ENCODE peak calls at places on chromosome 12, in four cellular contexts. A, P, T and B are unnamed samples.

GRCh38 chr12:88805692-88806091 is 225.4 kb upstream of the KITLG start:
- DNase-seq in A (no peak), P (no peak), T (no peak), B (no peak)

GRCh38 chr12:18139989-18140596 is 50.1 kb upstream of the RERGL start:
- DNase-seq in A (no peak), P (peak), T (no peak), B (peak)

GRCh38 chr12:48958049-48958388 is 732 bp upstream of the ARF3 start:
- DNase-seq in A (no peak), P (no peak), T (no peak), B (no peak)

GRCh38 chr12:1670815-1671268 is 20.0 kb upstream of the ADIPOR2 start:
- DNase-seq in A (peak), P (no peak), T (no peak), B (no peak)

GRCh38 chr12:102811125-102811737 is 105.8 kb downstream of the PAH start:
- DNase-seq in A (peak), P (peak), T (peak), B (peak)

GRCh38 chr12:57309420-57309819 is 58.4 kb upstream of the STAC3 start:
- DNase-seq in A (no peak), P (no peak), T (no peak), B (no peak)

GRCh38 chr12:607541-608001 is 55.7 kb downstream of the NINJ2 start:
- DNase-seq in A (no peak), P (no peak), T (no peak), B (no peak)

GRCh38 chr12:55687746-55688145 is 20.0 kb downstream of the ITGA7 start:
- DNase-seq in A (no peak), P (no peak), T (no peak), B (no peak)

GRCh38 chr12:46524778-46525177 is 152.2 kb upstream of the SLC38A2 start:
- DNase-seq in A (no peak), P (no peak), T (no peak), B (no peak)

GRCh38 chr12:34398366-34398705 is 376.0 kb downstream of the ALG10 start:
- DNase-seq in A (peak), P (no peak), T (no peak), B (no peak)

GRCh38 chr12:31914927-31915326 is 44.3 kb upstream of the RESF1 start:
- DNase-seq in A (no peak), P (no peak), T (no peak), B (no peak)

GRCh38 chr12:7161327-7161726 is 28.2 kb upstream of the PEX5 start:
- DNase-seq in A (no peak), P (no peak), T (no peak), B (no peak)

GRCh38 chr12:6049587-6049986 is 74.9 kb downstream of the VWF start:
- DNase-seq in A (no peak), P (no peak), T (no peak), B (no peak)

GRCh38 chr12:84305144-84305543 is 607.5 kb downstream of the SLC6A15 start:
- DNase-seq in A (no peak), P (no peak), T (no peak), B (no peak)

GRCh38 chr12:52523825-52524224 is 3.6 kb upstream of the KRT5 start:
- DNase-seq in A (peak), P (no peak), T (no peak), B (no peak)

GRCh38 chr12:123479442-123480180 is 21.7 kb downstream of the SNRNP35 start:
- DNase-seq in A (no peak), P (no peak), T (no peak), B (no peak)

GRCh38 chr12:5733136-5733755 is 211.8 kb downstream of the ANO2 start:
- DNase-seq in A (no peak), P (no peak), T (no peak), B (no peak)

GRCh38 chr12:53468286-53468685 is 16.4 kb downstream of the PCBP2 start:
- DNase-seq in A (no peak), P (no peak), T (no peak), B (no peak)

GRCh38 chr12:49188205-49188915 is 520 bp downstream of the TUBA1A start:
- DNase-seq in A (no peak), P (peak), T (peak), B (peak)

GRCh38 chr12:4506870-4507269 is 31.8 kb upstream of the RAD51AP1 start:
- DNase-seq in A (no peak), P (no peak), T (no peak), B (no peak)

GRCh38 chr12:70334742-70335141 is 31.3 kb upstream of the KCNMB4 start:
- DNase-seq in A (no peak), P (no peak), T (no peak), B (no peak)

GRCh38 chr12:132710062-132710421 is 600 bp upstream of the PGAM5 start:
- DNase-seq in A (no peak), P (no peak), T (no peak), B (no peak)

GRCh38 chr12:54016478-54016964 is 7.7 kb downstream of the HOXC8 start:
- DNase-seq in A (no peak), P (no peak), T (no peak), B (no peak)

GRCh38 chr12:57101892-57102695 is 9.1 kb downstream of the STAT6 start:
- DNase-seq in A (no peak), P (peak), T (no peak), B (peak)

GRCh38 chr12:42779186-42779859 is 189.8 kb upstream of the PRICKLE1 start:
- DNase-seq in A (no peak), P (no peak), T (no peak), B (no peak)

GRCh38 chr12:13124661-13125505 is 21.4 kb upstream of the GSG1 start:
- DNase-seq in A (no peak), P (no peak), T (no peak), B (no peak)

GRCh38 chr12:42789808-42790760 is 200.5 kb upstream of the PRICKLE1 start:
- DNase-seq in A (no peak), P (no peak), T (peak), B (no peak)

GRCh38 chr12:57153420-57153997 is 6.1 kb upstream of the LRP1-AS start:
- DNase-seq in A (no peak), P (no peak), T (no peak), B (no peak)

GRCh38 chr12:69415471-69416275 is 54.5 kb upstream of the FRS2 start:
- DNase-seq in A (peak), P (peak), T (peak), B (peak)

GRCh38 chr12:4228122-4228580 is 45.4 kb upstream of the CCND2 start:
- DNase-seq in A (peak), P (no peak), T (no peak), B (no peak)

GRCh38 chr12:10184261-10184843 is 5.5 kb downstream of the TMEM52B start:
- DNase-seq in A (no peak), P (no peak), T (no peak), B (no peak)

GRCh38 chr12:41514907-41515306 is 326.8 kb downstream of the PDZRN4 start:
- DNase-seq in A (no peak), P (no peak), T (peak), B (no peak)
- TF ChIP-seq FOSL1 in A (no peak), P (no peak), T (no peak), B (no peak)

DNA sequence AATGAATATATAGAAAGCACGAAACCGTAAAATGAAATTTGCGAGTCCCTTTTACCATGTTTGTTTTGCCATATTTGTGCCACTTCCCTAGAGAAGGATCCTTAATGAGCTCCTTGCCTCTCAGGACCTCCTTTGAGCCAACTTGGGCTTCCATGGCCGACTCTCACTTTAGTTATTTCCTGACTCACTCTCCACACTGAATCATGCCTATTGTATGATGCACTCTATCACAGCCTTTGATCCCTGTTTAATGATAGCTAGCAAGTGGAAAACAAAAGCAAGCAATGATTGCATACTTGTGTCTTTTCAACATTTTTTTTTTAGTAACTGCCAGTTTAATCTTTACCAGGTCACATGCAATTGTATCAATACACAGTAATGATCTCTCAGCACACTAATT is 153.2 kb downstream of the CCER1 start:
- DNase-seq in A (no peak), P (no peak), T (no peak), B (no peak)
- TF ChIP-seq FOSL1 in A (no peak), P (no peak), T (peak), B (no peak)

GRCh38 chr12:124543052-124543590 is 24.3 kb downstream of the NCOR2 start:
- DNase-seq in A (no peak), P (no peak), T (no peak), B (no peak)
- TF ChIP-seq FOSL1 in A (no peak), P (no peak), T (no peak), B (no peak)

GRCh38 chr12:75848961-75849360 is 182.6 kb downstream of the PHLDA1 start:
- DNase-seq in A (no peak), P (no peak), T (no peak), B (no peak)

GRCh38 chr12:75850751-75851462 is 180.7 kb downstream of the PHLDA1 start:
- DNase-seq in A (no peak), P (no peak), T (no peak), B (no peak)

GRCh38 chr12:75846102-75846501 is 185.5 kb downstream of the PHLDA1 start:
- DNase-seq in A (no peak), P (no peak), T (no peak), B (no peak)

GRCh38 chr12:75844985-75845384 is 186.6 kb downstream of the PHLDA1 start:
- DNase-seq in A (no peak), P (no peak), T (no peak), B (no peak)

DNA sequence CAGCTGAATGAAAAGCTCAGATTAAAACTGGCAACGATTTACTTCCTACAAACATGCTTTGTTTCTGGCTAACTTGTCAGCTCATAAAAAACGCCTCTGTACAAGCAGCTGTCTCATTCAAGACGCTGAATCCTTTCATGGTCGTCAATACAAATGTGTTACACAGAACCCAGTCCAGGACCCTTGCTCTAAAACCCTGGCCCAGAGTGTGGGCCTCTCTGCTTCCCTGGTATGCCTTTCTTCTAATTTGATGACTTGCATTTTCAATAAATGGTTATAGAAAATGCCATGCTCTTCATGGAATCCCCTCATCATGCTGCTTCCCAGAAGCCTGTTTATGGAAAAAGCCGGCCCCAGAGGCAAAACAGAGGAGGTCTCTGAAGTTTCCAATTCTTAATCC is 183.0 kb downstream of the PHLDA1 start:
- DNase-seq in A (no peak), P (no peak), T (no peak), B (no peak)
- TF ChIP-seq FOSL1 in A (no peak), P (no peak), T (no peak), B (no peak)

DNA sequence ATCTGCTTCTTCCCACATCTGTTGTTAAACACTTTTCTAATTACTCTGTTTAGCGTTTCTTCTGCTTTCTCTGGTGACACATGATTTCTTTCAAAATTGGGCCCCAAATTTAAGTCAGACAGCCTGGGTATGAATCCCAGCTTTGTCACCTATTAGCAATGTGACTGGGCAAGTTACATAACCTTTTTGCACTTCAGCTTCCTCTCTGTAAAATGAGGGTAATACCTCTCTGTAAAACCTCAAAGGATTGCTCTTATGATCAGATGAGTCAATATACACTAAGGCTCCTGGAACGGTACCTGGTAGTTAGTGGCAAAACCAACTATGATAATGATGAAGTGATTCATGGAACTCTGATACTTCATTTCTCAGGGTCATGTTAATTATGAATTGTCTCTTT is 33.0 kb downstream of the E2F7 start:
- DNase-seq in A (no peak), P (no peak), T (no peak), B (no peak)
- TF ChIP-seq FOSL1 in A (no peak), P (no peak), T (peak), B (no peak)

GRCh38 chr12:23887055-23887835 is 62.2 kb downstream of the SOX5 start:
- DNase-seq in A (no peak), P (no peak), T (no peak), B (peak)

GRCh38 chr12:23885396-23885795 is 64.1 kb downstream of the SOX5 start:
- DNase-seq in A (no peak), P (no peak), T (no peak), B (no peak)

GRCh38 chr12:23888396-23889068 is 60.9 kb downstream of the SOX5 start:
- DNase-seq in A (no peak), P (no peak), T (no peak), B (no peak)

GRCh38 chr12:23880988-23881387 is 68.5 kb downstream of the SOX5 start:
- DNase-seq in A (no peak), P (no peak), T (no peak), B (no peak)

GRCh38 chr12:23884909-23885308 is 64.6 kb downstream of the SOX5 start:
- DNase-seq in A (no peak), P (no peak), T (no peak), B (no peak)
- TF ChIP-seq FOSL1 in A (no peak), P (no peak), T (no peak), B (no peak)